ENCODE peak calls at places on chromosomes 7 and 10, in eight cellular contexts. K is activated T-cell treated with anti-CD3 and anti-CD28 coated beads, Interleukin-2, amount 50 U/mL, for 1 hour; D is T-cell; S is pons; R is epithelial cell of prostate; G is adipocyte; Y is HT1080; H is mesothelial cell of epicardium. N is an unnamed sample.

GRCh38 chr7:12422449-12423320 is 19.0 kb upstream of the VWDE start:
- DNase-seq in Y (no peak), K (no peak), H (no peak), R (no peak), G (no peak), S (no peak), D (no peak), N (no peak)

GRCh38 chr10:132361581-132362101 is 29.6 kb downstream of the LRRC27 start:
- DNase-seq in Y (no peak), H (no peak), S (no peak), D (no peak), R (no peak), G (no peak), K (peak; percentile 11), N (no peak)

GRCh38 chr10:45495438-45496152 is 121.6 kb downstream of the ALOX5 start:
- DNase-seq in R (no peak), H (no peak), D (no peak), K (no peak), S (no peak), G (peak; percentile 3), Y (peak; percentile 17), N (no peak)

GRCh38 chr7:98998821-98999725 is 120.7 kb downstream of the TRRAP start:
- DNase-seq in Y (no peak), H (peak; percentile 6), S (no peak), K (no peak), D (no peak), R (no peak), G (no peak), N (no peak)

GRCh38 chr10:77274046-77274795 is 363.4 kb downstream of the KCNMA1 start:
- DNase-seq in Y (peak; percentile 74), R (peak; percentile 24), S (no peak), H (no peak), K (no peak), D (no peak), G (peak; percentile 36), N (no peak)

GRCh38 chr7:3149961-3150516 is 106.4 kb upstream of the CARD11 start:
- DNase-seq in H (no peak), G (no peak), D (no peak), R (no peak), Y (no peak), K (no peak), S (no peak), N (no peak)

GRCh38 chr10:110843796-110844616 is 27.7 kb upstream of the PDCD4 start:
- DNase-seq in K (no peak), S (no peak), H (no peak), D (no peak), R (no peak), G (no peak), Y (no peak), N (no peak)

GRCh38 chr10:122279725-122280141 is 8.6 kb downstream of the BTBD16 start:
- DNase-seq in Y (peak; percentile 50), H (peak; percentile 52), G (peak; percentile 39), S (peak; percentile 85), D (no peak), R (no peak), K (no peak), N (peak; percentile 38)

GRCh38 chr7:130345106-130345505 is 490 bp downstream of the CPA5 start:
- DNase-seq in G (no peak), S (no peak), H (no peak), R (no peak), Y (no peak), D (no peak), K (no peak), N (no peak)

GRCh38 chr7:78443811-78444210 is 645.2 kb downstream of the PHTF2 start:
- DNase-seq in H (no peak), S (no peak), K (no peak), G (no peak), D (no peak), R (no peak), Y (no peak), N (no peak)

GRCh38 chr7:115478426-115478825 is 552.1 kb downstream of the TFEC start:
- DNase-seq in G (peak; percentile 27), S (no peak), D (no peak), H (no peak), Y (no peak), R (no peak), K (no peak), N (no peak)

GRCh38 chr10:132532784-132533560 is 4.6 kb upstream of the INPP5A start:
- DNase-seq in Y (peak; percentile 94), G (peak; percentile 87), H (no peak), S (no peak), R (peak; percentile 40), K (no peak), D (no peak), N (no peak)

GRCh38 chr7:51847461-51848134 is 531.0 kb upstream of the COBL start:
- DNase-seq in Y (no peak), H (no peak), G (no peak), R (no peak), D (no peak), K (no peak), S (no peak), N (peak; percentile 11)

GRCh38 chr10:80493482-80494021 is 39.4 kb downstream of the TSPAN14 start:
- DNase-seq in K (no peak), H (no peak), D (no peak), R (no peak), Y (peak; percentile 65), G (peak; percentile 81), S (no peak), N (no peak)

GRCh38 chr10:60555710-60556109 is 166.0 kb upstream of the ANK3 start:
- DNase-seq in R (no peak), S (no peak), H (no peak), G (no peak), Y (peak; percentile 4), D (no peak), K (no peak), N (no peak)

GRCh38 chr7:151802469-151802846 is 74.5 kb downstream of the PRKAG2 start:
- DNase-seq in R (no peak), K (no peak), H (no peak), Y (no peak), D (no peak), S (no peak), G (no peak), N (no peak)